ENCODE peak calls at places on chromosomes 13 and 19, in four cellular contexts. E, P, D and H are unnamed samples.

GRCh38 chr13:82878536-82878935 is 1003.7 kb downstream of the SLITRK1 start:
- DNase-seq in E (no peak), P (no peak), D (no peak), H (no peak)

GRCh38 chr19:711224-711623 is 2.5 kb downstream of the PALM start:
- DNase-seq in E (no peak), P (no peak), D (no peak), H (no peak)

GRCh38 chr19:30046522-30046921 is 104.5 kb downstream of the URI1 start:
- DNase-seq in E (no peak), P (peak; percentile 11), D (peak; percentile 50), H (no peak)

GRCh38 chr19:50784710-50785109 is 5.5 kb upstream of the ACP4 start:
- DNase-seq in E (no peak), P (no peak), D (no peak), H (no peak)

GRCh38 chr19:42573642-42574041 is 21.1 kb downstream of the CEACAM8 start:
- DNase-seq in E (no peak), P (no peak), D (no peak), H (no peak)

GRCh38 chr19:29285187-29285687 is 72.3 kb upstream of the UQCRFS1 start:
- DNase-seq in E (no peak), P (no peak), D (no peak), H (peak; percentile 18)

GRCh38 chr13:112836940-112837339 is 132.1 kb upstream of the MCF2L start:
- DNase-seq in E (no peak), P (no peak), D (no peak), H (no peak)

GRCh38 chr19:35248310-35249145 is at the start of gene LSR:
- DNase-seq in E (peak; percentile 93), P (peak; percentile 96), D (no peak), H (no peak)

GRCh38 chr13:80363890-80364503 is 23.1 kb upstream of the SPRY2 start:
- DNase-seq in E (no peak), P (peak; percentile 28), D (peak; percentile 56), H (no peak)

GRCh38 chr19:10808937-10809655 is 26.9 kb downstream of the TMED1 start:
- DNase-seq in E (no peak), P (peak; percentile 66), D (no peak), H (peak; percentile 78)

GRCh38 chr13:20588529-20589110 is 21.7 kb downstream of the IFT88 start:
- DNase-seq in E (no peak), P (peak; percentile 5), D (no peak), H (no peak)

GRCh38 chr19:39160523-39160861 is 34.9 kb downstream of the PAK4 start:
- DNase-seq in E (no peak), P (no peak), D (no peak), H (no peak)

GRCh38 chr19:15636026-15636425 is 4.7 kb upstream of the CYP4F3 start:
- DNase-seq in E (no peak), P (no peak), D (no peak), H (no peak)

GRCh38 chr19:5934779-5935472 is 20.9 kb downstream of the CAPS start:
- DNase-seq in E (no peak), P (no peak), D (peak; percentile 91), H (no peak)
- TF ChIP-seq GABPA in E (no peak), P (no peak), D (no peak), H (no peak)

GRCh38 chr19:4291200-4291732 is 10.9 kb downstream of the TMIGD2 start:
- DNase-seq in E (no peak), P (no peak), D (peak; percentile 69), H (no peak)
- TF ChIP-seq GABPA in E (no peak), P (no peak), D (no peak), H (no peak)

GRCh38 chr19:47446534-47447469 is 24.9 kb downstream of the SLC8A2 start:
- DNase-seq in E (peak; percentile 93), P (peak; percentile 93), D (peak; percentile 90), H (peak; percentile 42)
- TF ChIP-seq GABPA in E (no peak), P (no peak), D (no peak), H (no peak)

GRCh38 chr13:109802936-109803335 is 16.6 kb upstream of the IRS2 start:
- DNase-seq in E (no peak), P (no peak), D (no peak), H (no peak)
- TF ChIP-seq GABPA in E (no peak), P (no peak), D (no peak), H (no peak)